ENCODE peak calls at places on chromosomes 6 and 20, in five cellular contexts. E is nephron progenitor cell, C is CMK, F is posterior vena cava, S is brain microvascular endothelial cell. D is an unnamed sample.

GRCh38 chr20:54643761-54644160 is 168.4 kb downstream of the DOK5 start:
- DNase-seq in F (peak), C (no peak), E (no peak), S (peak), D (no peak)

GRCh38 chr6:112842338-112842700 is 495.2 kb downstream of the RFPL4B start:
- DNase-seq in F (no peak), S (no peak), E (no peak), C (no peak), D (no peak)

GRCh38 chr6:53734473-53735299 is 60.1 kb upstream of the LRRC1 start:
- DNase-seq in C (peak), E (peak), F (no peak), S (peak), D (peak)

GRCh38 chr6:105824732-105825131 is 261.4 kb upstream of the PRDM1 start:
- DNase-seq in F (no peak), E (no peak), C (no peak), S (peak), D (no peak)

GRCh38 chr6:45640081-45640491 is 262.4 kb upstream of the SUPT3H start:
- DNase-seq in S (no peak), E (no peak), F (no peak), C (no peak), D (no peak)

GRCh38 chr6:21953831-21954801 is 342.7 kb downstream of the PRL start:
- DNase-seq in F (no peak), S (peak), C (peak), E (peak), D (no peak)

GRCh38 chr20:41534842-41535241 is 83.3 kb downstream of the CHD6 start:
- DNase-seq in S (peak), E (no peak), F (no peak), C (no peak), D (no peak)

GRCh38 chr6:143783077-143783476 is 60.1 kb upstream of the LTV1 start:
- DNase-seq in S (no peak), E (no peak), F (no peak), C (no peak), D (no peak)

GRCh38 chr20:610130-611046 is at the start of gene TCF15:
- DNase-seq in E (peak), F (no peak), S (peak), C (no peak), D (peak)

GRCh38 chr6:88360203-88360797 is 194.2 kb upstream of the CNR1 start:
- DNase-seq in E (no peak), C (no peak), F (no peak), S (peak), D (no peak)

GRCh38 chr20:6388666-6389197 is 265.9 kb upstream of the FERMT1 start:
- DNase-seq in F (no peak), S (peak), C (no peak), E (no peak), D (no peak)

GRCh38 chr6:137764464-137764863 is 102.6 kb upstream of the TNFAIP3 start:
- DNase-seq in F (no peak), C (no peak), S (peak), E (no peak), D (no peak)

GRCh38 chr20:37522258-37523011 is 1.4 kb downstream of the NNAT start:
- DNase-seq in E (no peak), C (no peak), F (no peak), S (no peak), D (no peak)

GRCh38 chr6:33147807-33148666 is 44.2 kb downstream of the COL11A2 start:
- DNase-seq in E (no peak), F (no peak), C (no peak), S (peak), D (peak)

GRCh38 chr6:89596056-89596455 is 42.5 kb downstream of the LYRM2 start:
- DNase-seq in F (no peak), S (no peak), E (no peak), C (no peak), D (no peak)

GRCh38 chr6:107493158-107494057 is 3.5 kb downstream of the SOBP start:
- DNase-seq in C (no peak), S (peak), E (peak), F (no peak), D (peak)

GRCh38 chr20:33005132-33005566 is 916 bp upstream of the SUN5 start:
- DNase-seq in C (peak), E (no peak), F (no peak), S (peak), D (no peak)

GRCh38 chr20:46357030-46357514 is 48.8 kb upstream of the CDH22 start:
- DNase-seq in C (no peak), E (no peak), F (no peak), S (no peak), D (peak)

GRCh38 chr6:141321486-141322347 is 811.0 kb upstream of the GJE1 start:
- DNase-seq in C (no peak), S (peak), F (no peak), E (no peak), D (no peak)

GRCh38 chr6:13927203-13927602 is 2.5 kb downstream of the RNF182 start:
- DNase-seq in S (no peak), E (no peak), C (no peak), F (no peak), D (no peak)

GRCh38 chr6:11236351-11236750 is 3.9 kb upstream of the NEDD9 start:
- DNase-seq in E (no peak), S (no peak), C (no peak), F (no peak), D (no peak)

GRCh38 chr6:55445648-55446204 is 118.5 kb downstream of the GFRAL start:
- DNase-seq in F (no peak), S (peak), C (no peak), E (peak), D (no peak)

GRCh38 chr6:37830225-37830624 is 10.7 kb downstream of the ZFAND3 start:
- DNase-seq in S (no peak), E (no peak), F (no peak), C (no peak), D (no peak)

GRCh38 chr6:71197770-71198169 is 90.8 kb upstream of the OGFRL1 start:
- DNase-seq in F (no peak), E (no peak), C (no peak), S (peak), D (no peak)

GRCh38 chr20:8154636-8155035 is 22.6 kb downstream of the PLCB1 start:
- DNase-seq in E (no peak), F (no peak), C (no peak), S (no peak), D (no peak)

GRCh38 chr6:108835218-108835850 is 12.9 kb upstream of the ARMC2 start:
- DNase-seq in E (peak), F (peak), C (peak), S (peak), D (peak)

GRCh38 chr6:128036808-128037570 is 136.1 kb upstream of the THEMIS start:
- DNase-seq in E (no peak), C (no peak), F (peak), S (no peak), D (no peak)

GRCh38 chr6:33818293-33818692 is 14.5 kb upstream of the MLN start:
- DNase-seq in C (no peak), F (no peak), S (no peak), E (no peak), D (no peak)

GRCh38 chr6:81465859-81466258 is 286.6 kb downstream of the TENT5A start:
- DNase-seq in C (no peak), F (no peak), S (peak), E (no peak), D (peak)

GRCh38 chr6:159879829-159880228 is 11.0 kb upstream of the MAS1 start:
- DNase-seq in E (no peak), C (peak), S (no peak), F (no peak), D (no peak)

GRCh38 chr6:143271024-143271423 is 179.5 kb downstream of the ADAT2 start:
- DNase-seq in C (no peak), F (no peak), S (peak), E (no peak), D (no peak)

GRCh38 chr6:117414770-117415169 is 11.0 kb downstream of the ROS1 start:
- DNase-seq in F (no peak), S (no peak), E (no peak), C (no peak), D (no peak)

GRCh38 chr20:41308290-41308691 is 9.2 kb downstream of the ZHX3 start:
- DNase-seq in E (no peak), S (peak), F (no peak), C (no peak), D (no peak)

D was measured in testis.